ENCODE peak calls at places on chromosomes 12 and 14, in six cellular contexts. N, F, J, L, R and W are unnamed samples.

GRCh38 chr12:9626821-9627220 is 19.1 kb upstream of the KLRB1 start:
- DNase-seq in L (no peak), R (no peak), F (no peak), N (no peak), J (no peak), W (no peak)

GRCh38 chr12:2259368-2259767 is 206.6 kb downstream of the CACNA1C start:
- DNase-seq in L (no peak), N (no peak), F (no peak), R (peak), J (no peak), W (no peak)

GRCh38 chr14:45284802-45285201 is 31.8 kb upstream of the MIS18BP1 start:
- DNase-seq in R (no peak), L (no peak), J (no peak), F (no peak), N (no peak), W (no peak)

GRCh38 chr12:6860116-6860515 is 7.2 kb upstream of the TPI1 start:
- DNase-seq in F (no peak), J (no peak), N (no peak), L (no peak), R (no peak), W (no peak)

GRCh38 chr12:116718578-116719454 is 19.1 kb downstream of the SPRING1 start:
- DNase-seq in R (no peak), J (no peak), L (no peak), N (peak), F (no peak), W (no peak)

GRCh38 chr14:94748667-94749347 is 21.1 kb downstream of the GSC start:
- DNase-seq in R (no peak), N (no peak), F (peak), J (peak), L (peak), W (no peak)

GRCh38 chr14:84228702-84229101 is 1301.2 kb upstream of the FLRT2 start:
- DNase-seq in J (no peak), F (no peak), N (peak), L (no peak), R (no peak), W (no peak)

GRCh38 chr12:1993871-1994371 is 10.3 kb downstream of the DCP1B start:
- DNase-seq in L (no peak), F (no peak), J (no peak), R (peak), N (peak), W (no peak)

GRCh38 chr12:42296503-42297109 is 29.3 kb downstream of the ZCRB1 start:
- DNase-seq in N (no peak), J (no peak), R (peak), L (peak), F (peak), W (no peak)

GRCh38 chr12:103780093-103780440 is 61.0 kb downstream of the NT5DC3 start:
- DNase-seq in L (no peak), F (no peak), J (no peak), N (peak), R (peak), W (no peak)

GRCh38 chr14:91252901-91253794 is 8.6 kb upstream of the GPR68 start:
- DNase-seq in R (peak), L (peak), F (peak), J (peak), N (no peak), W (no peak)

GRCh38 chr12:57092529-57092862 is 3.6 kb downstream of the NAB2 start:
- DNase-seq in N (no peak), R (no peak), L (no peak), F (no peak), J (no peak), W (no peak)

GRCh38 chr14:50215416-50215815 is 16.0 kb downstream of the SOS2 start:
- DNase-seq in R (no peak), J (no peak), L (no peak), N (no peak), F (no peak), W (no peak)

GRCh38 chr14:56208520-56208919 is 90.3 kb downstream of the PELI2 start:
- DNase-seq in R (no peak), N (no peak), L (no peak), F (no peak), J (no peak), W (no peak)

GRCh38 chr14:50871914-50872732 is at the start of gene ABHD12B:
- DNase-seq in N (no peak), R (peak), F (no peak), L (peak), J (no peak), W (no peak)

GRCh38 chr12:78181544-78182162 is 351.0 kb downstream of the NAV3 start:
- DNase-seq in N (peak), L (no peak), J (no peak), F (peak), R (peak), W (no peak)

GRCh38 chr12:31618228-31619025 is 27.5 kb upstream of the DENND5B start:
- DNase-seq in F (no peak), L (no peak), J (no peak), R (peak), N (peak), W (no peak)

GRCh38 chr12:15689751-15690191 is 99.4 kb downstream of the EPS8 start:
- DNase-seq in L (no peak), F (no peak), J (no peak), N (no peak), R (no peak), W (no peak)

GRCh38 chr14:100439781-100440180 is 116.6 kb downstream of the SLC25A47 start:
- DNase-seq in L (no peak), N (no peak), F (no peak), R (no peak), J (no peak), W (no peak)

GRCh38 chr14:89977668-89978067 is 21.9 kb downstream of the TDP1 start:
- DNase-seq in N (no peak), J (no peak), L (no peak), R (no peak), F (no peak), W (no peak)

GRCh38 chr14:78202976-78203375 is 32.8 kb downstream of the NRXN3 start:
- DNase-seq in F (peak), R (no peak), L (no peak), N (no peak), J (no peak), W (no peak)

GRCh38 chr12:49888461-49889151 is 15.1 kb downstream of the FAIM2 start:
- DNase-seq in L (no peak), J (no peak), F (no peak), N (no peak), R (no peak), W (no peak)

GRCh38 chr12:111100003-111100402 is 179.6 kb upstream of the MYL2 start:
- DNase-seq in R (no peak), N (no peak), L (no peak), J (no peak), F (no peak), W (no peak)

GRCh38 chr14:91438845-91439244 is 21.2 kb upstream of the CCDC88C start:
- DNase-seq in F (no peak), N (no peak), J (no peak), R (no peak), L (no peak), W (no peak)

GRCh38 chr12:108299516-108299915 is 39.6 kb downstream of the CMKLR1 start:
- DNase-seq in N (no peak), J (no peak), F (no peak), L (no peak), R (no peak), W (no peak)

GRCh38 chr14:74577247-74577947 is 34.6 kb downstream of the LTBP2 start:
- DNase-seq in R (no peak), N (peak), F (no peak), L (no peak), J (no peak), W (no peak)

GRCh38 chr14:75821828-75822521 is 159.8 kb downstream of the TGFB3 start:
- DNase-seq in L (no peak), R (peak), F (no peak), N (peak), J (no peak), W (no peak)

GRCh38 chr14:95432152-95433093 is 84.0 kb downstream of the SYNE3 start:
- DNase-seq in L (peak), N (peak), F (peak), R (peak), J (peak), W (no peak)

GRCh38 chr14:59415836-59416620 is 49.2 kb downstream of the GPR135 start:
- DNase-seq in N (no peak), F (no peak), J (no peak), L (no peak), R (no peak), W (no peak)

GRCh38 chr12:71195338-71195896 is 37.6 kb upstream of the TSPAN8 start:
- DNase-seq in L (no peak), N (no peak), R (no peak), F (peak), J (no peak), W (no peak)

GRCh38 chr14:92994942-92995341 is 72.0 kb downstream of the CHGA start:
- DNase-seq in L (no peak), J (no peak), R (no peak), F (peak), N (no peak), W (no peak)

GRCh38 chr14:66772146-66772545 is 264.2 kb downstream of the GPHN start:
- DNase-seq in N (no peak), J (no peak), F (no peak), R (no peak), L (no peak), W (no peak)
- H2BK15ac ChIP-seq in N (no peak), J (no peak), F (no peak), R (no peak), L (no peak), W (no peak)

GRCh38 chr14:61556455-61556854 is 138.9 kb upstream of the HIF1A start:
- DNase-seq in N (no peak), R (no peak), F (no peak), L (no peak), J (no peak), W (no peak)

GRCh38 chr14:61559641-61560201 is 135.6 kb upstream of the HIF1A start:
- DNase-seq in L (no peak), R (no peak), N (no peak), J (peak), F (peak), W (no peak)

GRCh38 chr14:61557854-61558253 is 137.5 kb upstream of the HIF1A start:
- DNase-seq in J (no peak), R (no peak), N (no peak), F (no peak), L (no peak), W (no peak)

GRCh38 chr14:61557262-61557661 is 138.1 kb upstream of the HIF1A start:
- DNase-seq in N (no peak), F (no peak), R (no peak), L (no peak), J (no peak), W (no peak)

DNA sequence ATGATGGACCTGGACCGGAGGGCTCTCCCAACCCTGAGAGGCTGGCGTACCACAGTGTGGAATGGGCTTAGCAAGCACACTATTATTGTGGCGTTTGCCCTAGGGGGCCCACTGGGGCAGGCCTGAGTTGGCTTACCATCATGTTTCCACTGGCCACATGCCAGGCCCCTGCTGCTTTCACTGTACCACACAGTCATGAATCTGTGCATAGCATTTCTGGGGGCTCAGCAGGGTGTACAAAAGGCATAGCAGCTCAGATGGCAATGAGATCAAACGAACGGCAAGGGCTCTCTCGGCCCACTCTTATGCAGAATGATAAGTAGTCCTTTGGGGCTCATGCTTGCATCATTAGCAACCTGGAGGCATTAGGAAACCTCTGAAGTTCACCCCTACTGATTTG is 137.0 kb upstream of the HIF1A start:
- DNase-seq in J (no peak), N (no peak), R (no peak), F (no peak), L (no peak), W (no peak)
- H2BK5ac ChIP-seq in J (no peak), N (no peak), R (peak), F (no peak), L (no peak), W (no peak)

GRCh38 chr12:114812858-114813761 is 129.1 kb upstream of the TBX3 start:
- DNase-seq in L (no peak), F (peak), R (peak), J (no peak), N (peak), W (peak)
- H2BK15ac ChIP-seq in L (no peak), F (peak), R (no peak), J (no peak), N (peak), W (no peak)

GRCh38 chr12:80213871-80214270 is 114.5 kb downstream of the OTOGL start:
- DNase-seq in F (peak), J (no peak), L (no peak), R (no peak), N (no peak), W (no peak)

GRCh38 chr12:80208081-80208480 is 108.7 kb downstream of the OTOGL start:
- DNase-seq in N (no peak), J (no peak), F (no peak), R (no peak), L (no peak), W (no peak)

GRCh38 chr12:80216890-80217559 is 117.7 kb downstream of the OTOGL start:
- DNase-seq in J (peak), N (no peak), L (no peak), F (peak), R (no peak), W (no peak)

GRCh38 chr12:80213246-80213645 is 113.9 kb downstream of the OTOGL start:
- DNase-seq in F (peak), N (no peak), J (no peak), L (no peak), R (no peak), W (no peak)

GRCh38 chr12:80211671-80212070 is 112.3 kb downstream of the OTOGL start:
- DNase-seq in F (no peak), R (no peak), L (no peak), N (no peak), J (no peak), W (no peak)
- H2BK5ac ChIP-seq in F (no peak), R (no peak), L (no peak), N (no peak), J (no peak), W (no peak)

GRCh38 chr14:22378181-22378580 is 210.8 kb downstream of the DAD1 start:
- DNase-seq in L (no peak), N (no peak), J (no peak), F (peak), R (no peak), W (no peak)
- H2BK15ac ChIP-seq in L (no peak), N (no peak), J (no peak), F (no peak), R (no peak), W (no peak)

GRCh38 chr14:81220488-81220766 is 332 bp downstream of the GTF2A1 start:
- DNase-seq in F (no peak), N (no peak), L (no peak), R (no peak), J (no peak), W (no peak)
- H2BK5ac ChIP-seq in F (no peak), N (peak), L (no peak), R (peak), J (no peak), W (peak)

DNA sequence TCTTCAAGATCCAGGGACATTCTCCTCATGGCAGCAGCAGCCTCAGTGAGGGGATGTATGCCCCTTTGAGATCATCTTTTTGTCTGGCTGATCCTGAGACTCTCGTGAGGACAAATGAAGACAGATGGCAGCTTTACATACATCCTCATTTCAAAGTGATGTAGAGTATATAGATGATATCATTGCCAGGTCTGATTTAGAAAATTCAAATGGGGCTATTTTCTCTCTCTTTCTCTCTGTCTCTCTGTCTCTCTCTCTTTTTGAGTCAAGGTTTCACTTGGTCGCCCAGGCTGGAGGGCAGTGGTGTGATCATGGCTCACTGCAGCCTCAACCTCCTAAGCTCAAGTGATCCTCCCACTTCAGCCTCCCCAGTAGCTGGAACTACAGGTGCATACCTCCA is 61.4 kb downstream of the E2F7 start:
- DNase-seq in J (no peak), L (no peak), F (no peak), N (no peak), R (no peak), W (no peak)
- H2BK15ac ChIP-seq in J (no peak), L (no peak), F (no peak), N (no peak), R (no peak), W (no peak)

GRCh38 chr12:53049582-53050318 is at the start of gene TNS2:
- DNase-seq in F (peak), L (peak), N (peak), R (peak), J (peak), W (no peak)
- H2BK5ac ChIP-seq in F (peak), L (peak), N (peak), R (peak), J (no peak), W (no peak)

GRCh38 chr12:95077341-95077740 is 3.9 kb upstream of the NR2C1 start:
- DNase-seq in R (no peak), L (no peak), F (no peak), J (no peak), N (no peak), W (no peak)
- H2BK15ac ChIP-seq in R (no peak), L (no peak), F (no peak), J (no peak), N (no peak), W (no peak)